ENCODE peak calls at places on chromosomes 1 and 21, in ten cellular contexts. One of them, this sample, is unnamed.

GRCh38 chr1:114780344-114781226 is at the start of gene SIKE1:
- DNase-seq in AG08396: peak
- DNase-seq in NCI-H2081: peak
- DNase-seq in activated CD8-positive, alpha-beta memory T cell treated with anti-CD3 and anti-CD28 coated beads, Interleukin-2, amount 50 U/mL, for 4 hours: peak
- DNase-seq in WTC11: peak
- DNase-seq in RWPE1: peak
- DNase-seq in anterior cingulate cortex: peak
- DNase-seq in HCEC 1CT: peak
- DNase-seq in Calu3: peak
- DNase-seq in NCI-H1048: peak
- DNase-seq in this sample: peak

GRCh38 chr1:99525313-99525712 is 120.6 kb upstream of the PALMD start:
- DNase-seq in AG08396: no peak
- DNase-seq in NCI-H2081: no peak
- DNase-seq in activated CD8-positive, alpha-beta memory T cell treated with anti-CD3 and anti-CD28 coated beads, Interleukin-2, amount 50 U/mL, for 4 hours: no peak
- DNase-seq in WTC11: no peak
- DNase-seq in RWPE1: no peak
- DNase-seq in anterior cingulate cortex: no peak
- DNase-seq in HCEC 1CT: no peak
- DNase-seq in Calu3: no peak
- DNase-seq in NCI-H1048: no peak
- DNase-seq in this sample: no peak

GRCh38 chr1:31479801-31480200 is 66.8 kb downstream of the SERINC2 start:
- DNase-seq in AG08396: no peak
- DNase-seq in NCI-H2081: no peak
- DNase-seq in activated CD8-positive, alpha-beta memory T cell treated with anti-CD3 and anti-CD28 coated beads, Interleukin-2, amount 50 U/mL, for 4 hours: no peak
- DNase-seq in WTC11: no peak
- DNase-seq in RWPE1: no peak
- DNase-seq in anterior cingulate cortex: no peak
- DNase-seq in HCEC 1CT: peak
- DNase-seq in Calu3: no peak
- DNase-seq in NCI-H1048: no peak
- DNase-seq in this sample: no peak

GRCh38 chr1:65658122-65658521 is 134.6 kb upstream of the PDE4B start:
- DNase-seq in AG08396: no peak
- DNase-seq in NCI-H2081: no peak
- DNase-seq in activated CD8-positive, alpha-beta memory T cell treated with anti-CD3 and anti-CD28 coated beads, Interleukin-2, amount 50 U/mL, for 4 hours: no peak
- DNase-seq in WTC11: no peak
- DNase-seq in RWPE1: no peak
- DNase-seq in anterior cingulate cortex: no peak
- DNase-seq in HCEC 1CT: peak
- DNase-seq in Calu3: no peak
- DNase-seq in NCI-H1048: no peak
- DNase-seq in this sample: no peak

GRCh38 chr1:214422137-214422671 is 129.2 kb downstream of the PTPN14 start:
- DNase-seq in AG08396: no peak
- DNase-seq in NCI-H2081: no peak
- DNase-seq in activated CD8-positive, alpha-beta memory T cell treated with anti-CD3 and anti-CD28 coated beads, Interleukin-2, amount 50 U/mL, for 4 hours: no peak
- DNase-seq in WTC11: no peak
- DNase-seq in RWPE1: peak
- DNase-seq in anterior cingulate cortex: no peak
- DNase-seq in HCEC 1CT: peak
- DNase-seq in Calu3: no peak
- DNase-seq in NCI-H1048: no peak
- DNase-seq in this sample: no peak

GRCh38 chr1:85188530-85188929 is 12.3 kb downstream of the SYDE2 start:
- DNase-seq in AG08396: no peak
- DNase-seq in NCI-H2081: no peak
- DNase-seq in activated CD8-positive, alpha-beta memory T cell treated with anti-CD3 and anti-CD28 coated beads, Interleukin-2, amount 50 U/mL, for 4 hours: no peak
- DNase-seq in WTC11: no peak
- DNase-seq in RWPE1: no peak
- DNase-seq in anterior cingulate cortex: no peak
- DNase-seq in HCEC 1CT: no peak
- DNase-seq in Calu3: no peak
- DNase-seq in NCI-H1048: no peak
- DNase-seq in this sample: peak

GRCh38 chr1:29565490-29565889 is 329.2 kb downstream of the PTPRU start:
- DNase-seq in AG08396: no peak
- DNase-seq in NCI-H2081: no peak
- DNase-seq in activated CD8-positive, alpha-beta memory T cell treated with anti-CD3 and anti-CD28 coated beads, Interleukin-2, amount 50 U/mL, for 4 hours: no peak
- DNase-seq in WTC11: no peak
- DNase-seq in RWPE1: no peak
- DNase-seq in anterior cingulate cortex: no peak
- DNase-seq in HCEC 1CT: no peak
- DNase-seq in Calu3: no peak
- DNase-seq in NCI-H1048: no peak
- DNase-seq in this sample: no peak

GRCh38 chr21:29192999-29193563 is 62.6 kb downstream of the MAP3K7CL start:
- DNase-seq in AG08396: no peak
- DNase-seq in NCI-H2081: no peak
- DNase-seq in activated CD8-positive, alpha-beta memory T cell treated with anti-CD3 and anti-CD28 coated beads, Interleukin-2, amount 50 U/mL, for 4 hours: no peak
- DNase-seq in WTC11: no peak
- DNase-seq in RWPE1: no peak
- DNase-seq in anterior cingulate cortex: no peak
- DNase-seq in HCEC 1CT: no peak
- DNase-seq in Calu3: no peak
- DNase-seq in NCI-H1048: no peak
- DNase-seq in this sample: no peak

GRCh38 chr1:41496080-41497055 is 11.9 kb upstream of the EDN2 start:
- DNase-seq in AG08396: peak
- DNase-seq in NCI-H2081: no peak
- DNase-seq in activated CD8-positive, alpha-beta memory T cell treated with anti-CD3 and anti-CD28 coated beads, Interleukin-2, amount 50 U/mL, for 4 hours: no peak
- DNase-seq in WTC11: peak
- DNase-seq in RWPE1: peak
- DNase-seq in anterior cingulate cortex: peak
- DNase-seq in HCEC 1CT: peak
- DNase-seq in Calu3: peak
- DNase-seq in NCI-H1048: no peak
- DNase-seq in this sample: peak

GRCh38 chr1:97306504-97306903 is 584.9 kb downstream of the PTBP2 start:
- DNase-seq in AG08396: no peak
- DNase-seq in NCI-H2081: no peak
- DNase-seq in activated CD8-positive, alpha-beta memory T cell treated with anti-CD3 and anti-CD28 coated beads, Interleukin-2, amount 50 U/mL, for 4 hours: no peak
- DNase-seq in WTC11: no peak
- DNase-seq in RWPE1: no peak
- DNase-seq in anterior cingulate cortex: no peak
- DNase-seq in HCEC 1CT: no peak
- DNase-seq in Calu3: no peak
- DNase-seq in NCI-H1048: no peak
- DNase-seq in this sample: no peak

GRCh38 chr1:212814989-212815388 is 23.3 kb downstream of the TATDN3 start:
- DNase-seq in AG08396: no peak
- DNase-seq in NCI-H2081: peak
- DNase-seq in activated CD8-positive, alpha-beta memory T cell treated with anti-CD3 and anti-CD28 coated beads, Interleukin-2, amount 50 U/mL, for 4 hours: no peak
- DNase-seq in WTC11: no peak
- DNase-seq in RWPE1: no peak
- DNase-seq in anterior cingulate cortex: no peak
- DNase-seq in HCEC 1CT: peak
- DNase-seq in Calu3: peak
- DNase-seq in NCI-H1048: no peak
- DNase-seq in this sample: no peak

GRCh38 chr1:50139339-50139738 is 30.6 kb downstream of the ELAVL4 start:
- DNase-seq in AG08396: no peak
- DNase-seq in NCI-H2081: no peak
- DNase-seq in activated CD8-positive, alpha-beta memory T cell treated with anti-CD3 and anti-CD28 coated beads, Interleukin-2, amount 50 U/mL, for 4 hours: no peak
- DNase-seq in WTC11: no peak
- DNase-seq in RWPE1: no peak
- DNase-seq in anterior cingulate cortex: no peak
- DNase-seq in HCEC 1CT: no peak
- DNase-seq in Calu3: no peak
- DNase-seq in NCI-H1048: no peak
- DNase-seq in this sample: no peak

GRCh38 chr1:203346060-203346754 is 4.7 kb downstream of the FMOD start:
- DNase-seq in AG08396: no peak
- DNase-seq in NCI-H2081: no peak
- DNase-seq in activated CD8-positive, alpha-beta memory T cell treated with anti-CD3 and anti-CD28 coated beads, Interleukin-2, amount 50 U/mL, for 4 hours: no peak
- DNase-seq in WTC11: no peak
- DNase-seq in RWPE1: no peak
- DNase-seq in anterior cingulate cortex: no peak
- DNase-seq in HCEC 1CT: no peak
- DNase-seq in Calu3: no peak
- DNase-seq in NCI-H1048: no peak
- DNase-seq in this sample: no peak

GRCh38 chr1:51583532-51583931 is 33.4 kb upstream of the OSBPL9 start:
- DNase-seq in AG08396: peak
- DNase-seq in NCI-H2081: no peak
- DNase-seq in activated CD8-positive, alpha-beta memory T cell treated with anti-CD3 and anti-CD28 coated beads, Interleukin-2, amount 50 U/mL, for 4 hours: no peak
- DNase-seq in WTC11: no peak
- DNase-seq in RWPE1: no peak
- DNase-seq in anterior cingulate cortex: peak
- DNase-seq in HCEC 1CT: no peak
- DNase-seq in Calu3: no peak
- DNase-seq in NCI-H1048: no peak
- DNase-seq in this sample: peak

GRCh38 chr1:8848663-8849386 is 29.7 kb downstream of the ENO1 start:
- DNase-seq in AG08396: peak
- DNase-seq in NCI-H2081: peak
- DNase-seq in activated CD8-positive, alpha-beta memory T cell treated with anti-CD3 and anti-CD28 coated beads, Interleukin-2, amount 50 U/mL, for 4 hours: peak
- DNase-seq in WTC11: peak
- DNase-seq in RWPE1: peak
- DNase-seq in anterior cingulate cortex: peak
- DNase-seq in HCEC 1CT: peak
- DNase-seq in Calu3: peak
- DNase-seq in NCI-H1048: peak
- DNase-seq in this sample: peak

GRCh38 chr21:45132841-45133573 is 58.6 kb downstream of the ADARB1 start:
- DNase-seq in AG08396: no peak
- DNase-seq in NCI-H2081: no peak
- DNase-seq in activated CD8-positive, alpha-beta memory T cell treated with anti-CD3 and anti-CD28 coated beads, Interleukin-2, amount 50 U/mL, for 4 hours: no peak
- DNase-seq in WTC11: no peak
- DNase-seq in RWPE1: no peak
- DNase-seq in anterior cingulate cortex: no peak
- DNase-seq in HCEC 1CT: no peak
- DNase-seq in Calu3: no peak
- DNase-seq in NCI-H1048: no peak
- DNase-seq in this sample: no peak

GRCh38 chr1:200042437-200043329 is 15.2 kb downstream of the NR5A2 start:
- DNase-seq in AG08396: no peak
- DNase-seq in NCI-H2081: no peak
- DNase-seq in activated CD8-positive, alpha-beta memory T cell treated with anti-CD3 and anti-CD28 coated beads, Interleukin-2, amount 50 U/mL, for 4 hours: no peak
- DNase-seq in WTC11: no peak
- DNase-seq in RWPE1: no peak
- DNase-seq in anterior cingulate cortex: no peak
- DNase-seq in HCEC 1CT: no peak
- DNase-seq in Calu3: peak
- DNase-seq in NCI-H1048: no peak
- DNase-seq in this sample: peak

GRCh38 chr1:76209648-76210047 is 135.1 kb downstream of the ST6GALNAC3 start:
- DNase-seq in AG08396: no peak
- DNase-seq in NCI-H2081: no peak
- DNase-seq in activated CD8-positive, alpha-beta memory T cell treated with anti-CD3 and anti-CD28 coated beads, Interleukin-2, amount 50 U/mL, for 4 hours: no peak
- DNase-seq in WTC11: no peak
- DNase-seq in RWPE1: no peak
- DNase-seq in anterior cingulate cortex: no peak
- DNase-seq in HCEC 1CT: no peak
- DNase-seq in Calu3: no peak
- DNase-seq in NCI-H1048: no peak
- DNase-seq in this sample: no peak

GRCh38 chr1:186303911-186304310 is 71.1 kb downstream of the TPR start:
- DNase-seq in AG08396: no peak
- DNase-seq in NCI-H2081: no peak
- DNase-seq in activated CD8-positive, alpha-beta memory T cell treated with anti-CD3 and anti-CD28 coated beads, Interleukin-2, amount 50 U/mL, for 4 hours: no peak
- DNase-seq in WTC11: no peak
- DNase-seq in RWPE1: no peak
- DNase-seq in anterior cingulate cortex: no peak
- DNase-seq in HCEC 1CT: no peak
- DNase-seq in Calu3: no peak
- DNase-seq in NCI-H1048: no peak
- DNase-seq in this sample: no peak

GRCh38 chr1:241012708-241013340 is 344.2 kb downstream of the RGS7 start:
- DNase-seq in AG08396: no peak
- DNase-seq in NCI-H2081: no peak
- DNase-seq in activated CD8-positive, alpha-beta memory T cell treated with anti-CD3 and anti-CD28 coated beads, Interleukin-2, amount 50 U/mL, for 4 hours: no peak
- DNase-seq in WTC11: peak
- DNase-seq in RWPE1: no peak
- DNase-seq in anterior cingulate cortex: no peak
- DNase-seq in HCEC 1CT: no peak
- DNase-seq in Calu3: no peak
- DNase-seq in NCI-H1048: no peak
- DNase-seq in this sample: no peak

GRCh38 chr1:2231667-2232254 is 3.6 kb downstream of the SKI start:
- DNase-seq in AG08396: peak
- DNase-seq in NCI-H2081: no peak
- DNase-seq in activated CD8-positive, alpha-beta memory T cell treated with anti-CD3 and anti-CD28 coated beads, Interleukin-2, amount 50 U/mL, for 4 hours: peak
- DNase-seq in WTC11: peak
- DNase-seq in RWPE1: peak
- DNase-seq in anterior cingulate cortex: peak
- DNase-seq in HCEC 1CT: peak
- DNase-seq in Calu3: peak
- DNase-seq in NCI-H1048: no peak
- DNase-seq in this sample: peak

GRCh38 chr1:38084113-38084512 is 37.5 kb upstream of the POU3F1 start:
- DNase-seq in AG08396: no peak
- DNase-seq in NCI-H2081: no peak
- DNase-seq in activated CD8-positive, alpha-beta memory T cell treated with anti-CD3 and anti-CD28 coated beads, Interleukin-2, amount 50 U/mL, for 4 hours: no peak
- DNase-seq in WTC11: no peak
- DNase-seq in RWPE1: no peak
- DNase-seq in anterior cingulate cortex: no peak
- DNase-seq in HCEC 1CT: no peak
- DNase-seq in Calu3: no peak
- DNase-seq in NCI-H1048: no peak
- DNase-seq in this sample: no peak

GRCh38 chr1:14713077-14713476 is 114.6 kb downstream of the KAZN start:
- DNase-seq in AG08396: no peak
- DNase-seq in NCI-H2081: no peak
- DNase-seq in activated CD8-positive, alpha-beta memory T cell treated with anti-CD3 and anti-CD28 coated beads, Interleukin-2, amount 50 U/mL, for 4 hours: no peak
- DNase-seq in WTC11: no peak
- DNase-seq in RWPE1: peak
- DNase-seq in anterior cingulate cortex: no peak
- DNase-seq in HCEC 1CT: no peak
- DNase-seq in Calu3: no peak
- DNase-seq in NCI-H1048: no peak
- DNase-seq in this sample: no peak

GRCh38 chr1:43540653-43541071 is 10.0 kb downstream of the PTPRF start:
- DNase-seq in AG08396: no peak
- DNase-seq in NCI-H2081: no peak
- DNase-seq in activated CD8-positive, alpha-beta memory T cell treated with anti-CD3 and anti-CD28 coated beads, Interleukin-2, amount 50 U/mL, for 4 hours: no peak
- DNase-seq in WTC11: no peak
- DNase-seq in RWPE1: no peak
- DNase-seq in anterior cingulate cortex: no peak
- DNase-seq in HCEC 1CT: no peak
- DNase-seq in Calu3: no peak
- DNase-seq in NCI-H1048: no peak
- DNase-seq in this sample: no peak

GRCh38 chr1:202411421-202411820 is 62.9 kb downstream of the PPP1R12B start:
- DNase-seq in AG08396: no peak
- DNase-seq in NCI-H2081: no peak
- DNase-seq in activated CD8-positive, alpha-beta memory T cell treated with anti-CD3 and anti-CD28 coated beads, Interleukin-2, amount 50 U/mL, for 4 hours: no peak
- DNase-seq in WTC11: no peak
- DNase-seq in RWPE1: no peak
- DNase-seq in anterior cingulate cortex: no peak
- DNase-seq in HCEC 1CT: no peak
- DNase-seq in Calu3: no peak
- DNase-seq in NCI-H1048: no peak
- DNase-seq in this sample: no peak

GRCh38 chr1:204520834-204521709 is 4.9 kb downstream of the MDM4 start:
- DNase-seq in AG08396: peak
- DNase-seq in NCI-H2081: no peak
- DNase-seq in activated CD8-positive, alpha-beta memory T cell treated with anti-CD3 and anti-CD28 coated beads, Interleukin-2, amount 50 U/mL, for 4 hours: peak
- DNase-seq in WTC11: no peak
- DNase-seq in RWPE1: no peak
- DNase-seq in anterior cingulate cortex: no peak
- DNase-seq in HCEC 1CT: peak
- DNase-seq in Calu3: no peak
- DNase-seq in NCI-H1048: no peak
- DNase-seq in this sample: no peak

GRCh38 chr1:70719164-70719563 is 308.1 kb downstream of the CTH start:
- DNase-seq in AG08396: no peak
- DNase-seq in NCI-H2081: no peak
- DNase-seq in activated CD8-positive, alpha-beta memory T cell treated with anti-CD3 and anti-CD28 coated beads, Interleukin-2, amount 50 U/mL, for 4 hours: no peak
- DNase-seq in WTC11: no peak
- DNase-seq in RWPE1: no peak
- DNase-seq in anterior cingulate cortex: no peak
- DNase-seq in HCEC 1CT: no peak
- DNase-seq in Calu3: no peak
- DNase-seq in NCI-H1048: no peak
- DNase-seq in this sample: no peak

This sample was measured in body of pancreas.